ENCODE peak calls at places on chromosomes 5 and 9, in eight cellular contexts. I is neural progenitor cell; T is body of pancreas; F is suprapubic skin; M is CD4-positive, CD25-positive, alpha-beta regulatory T cell; C is left ventricle myocardium inferior; E is uterus; L is psoas muscle. N is an unnamed sample.

GRCh38 chr9:38205279-38205678 is 136.3 kb upstream of the SHB start:
- DNase-seq in F (no peak), L (no peak), E (no peak), C (no peak), M (no peak), T (no peak), I (no peak), N (no peak)

GRCh38 chr9:88535226-88535931 is 401 bp downstream of the NXNL2 start:
- DNase-seq in L (no peak), F (no peak), I (peak), M (no peak), T (peak), C (no peak), E (peak), N (no peak)

GRCh38 chr9:83138422-83139135 is 75.6 kb upstream of the RASEF start:
- DNase-seq in F (no peak), C (no peak), M (no peak), I (no peak), L (no peak), E (no peak), T (no peak), N (no peak)

GRCh38 chr5:68778467-68778866 is 315.3 kb upstream of the SLC30A5 start:
- DNase-seq in C (no peak), E (no peak), T (no peak), I (no peak), M (no peak), F (no peak), L (no peak), N (no peak)

GRCh38 chr5:84239509-84239908 is 145.2 kb downstream of the EDIL3 start:
- DNase-seq in E (no peak), T (no peak), I (no peak), L (no peak), M (no peak), F (no peak), C (no peak), N (no peak)

GRCh38 chr5:115170924-115171510 is 1.3 kb upstream of the TRIM36 start:
- DNase-seq in I (no peak), C (no peak), F (no peak), E (no peak), L (no peak), T (no peak), M (no peak), N (no peak)

GRCh38 chr5:59326551-59326950 is 567.0 kb downstream of the PDE4D start:
- DNase-seq in T (no peak), F (no peak), I (no peak), E (no peak), M (no peak), C (no peak), L (no peak), N (no peak)

GRCh38 chr9:124453586-124454191 is 3.4 kb downstream of the ADGRD2 start:
- DNase-seq in F (no peak), L (no peak), E (no peak), T (no peak), C (no peak), M (no peak), I (peak), N (no peak)

GRCh38 chr5:176514244-176514918 is 22.8 kb downstream of the RNF44 start:
- DNase-seq in M (no peak), T (no peak), L (no peak), I (no peak), F (no peak), E (no peak), C (no peak), N (no peak)

GRCh38 chr9:36840895-36841536 is 193.1 kb downstream of the PAX5 start:
- DNase-seq in L (no peak), C (no peak), I (no peak), M (no peak), E (no peak), F (no peak), T (no peak), N (no peak)

GRCh38 chr9:127921592-127922120 is 4.8 kb upstream of the ST6GALNAC4 start:
- DNase-seq in E (peak), C (peak), L (peak), F (peak), M (peak), I (peak), T (peak), N (peak)
- H3K4me3 ChIP-seq in E (no peak), C (peak), L (peak), F (peak), M (no peak), I (no peak), T (no peak), N (peak)

GRCh38 chr5:78972654-78973428 is 12.3 kb downstream of the ARSB start:
- DNase-seq in L (no peak), C (peak), I (no peak), E (peak), T (peak), F (no peak), M (no peak), N (no peak)
- H3K4me3 ChIP-seq in L (no peak), C (peak), I (no peak), E (no peak), T (no peak), F (no peak), M (no peak), N (no peak)

GRCh38 chr9:131516930-131517329 is 14.1 kb downstream of the UCK1 start:
- DNase-seq in E (no peak), F (no peak), C (peak), I (no peak), L (no peak), T (no peak), M (no peak), N (no peak)
- H3K4me3 ChIP-seq in E (no peak), F (no peak), C (no peak), I (no peak), L (no peak), T (no peak), M (no peak), N (no peak)

GRCh38 chr5:98314262-98314661 is 459.2 kb upstream of the RGMB start:
- DNase-seq in E (no peak), M (no peak), I (no peak), F (no peak), C (no peak), T (no peak), L (no peak), N (no peak)

GRCh38 chr5:98308231-98308630 is 465.2 kb upstream of the RGMB start:
- DNase-seq in T (no peak), M (no peak), L (no peak), I (no peak), F (no peak), C (no peak), E (no peak), N (no peak)

GRCh38 chr5:98308960-98309359 is 464.5 kb upstream of the RGMB start:
- DNase-seq in T (no peak), C (no peak), L (no peak), M (no peak), F (no peak), E (no peak), I (no peak), N (no peak)

GRCh38 chr5:98307811-98308210 is 465.7 kb upstream of the RGMB start:
- DNase-seq in M (no peak), F (no peak), L (no peak), T (no peak), C (no peak), I (no peak), E (no peak), N (no peak)

DNA sequence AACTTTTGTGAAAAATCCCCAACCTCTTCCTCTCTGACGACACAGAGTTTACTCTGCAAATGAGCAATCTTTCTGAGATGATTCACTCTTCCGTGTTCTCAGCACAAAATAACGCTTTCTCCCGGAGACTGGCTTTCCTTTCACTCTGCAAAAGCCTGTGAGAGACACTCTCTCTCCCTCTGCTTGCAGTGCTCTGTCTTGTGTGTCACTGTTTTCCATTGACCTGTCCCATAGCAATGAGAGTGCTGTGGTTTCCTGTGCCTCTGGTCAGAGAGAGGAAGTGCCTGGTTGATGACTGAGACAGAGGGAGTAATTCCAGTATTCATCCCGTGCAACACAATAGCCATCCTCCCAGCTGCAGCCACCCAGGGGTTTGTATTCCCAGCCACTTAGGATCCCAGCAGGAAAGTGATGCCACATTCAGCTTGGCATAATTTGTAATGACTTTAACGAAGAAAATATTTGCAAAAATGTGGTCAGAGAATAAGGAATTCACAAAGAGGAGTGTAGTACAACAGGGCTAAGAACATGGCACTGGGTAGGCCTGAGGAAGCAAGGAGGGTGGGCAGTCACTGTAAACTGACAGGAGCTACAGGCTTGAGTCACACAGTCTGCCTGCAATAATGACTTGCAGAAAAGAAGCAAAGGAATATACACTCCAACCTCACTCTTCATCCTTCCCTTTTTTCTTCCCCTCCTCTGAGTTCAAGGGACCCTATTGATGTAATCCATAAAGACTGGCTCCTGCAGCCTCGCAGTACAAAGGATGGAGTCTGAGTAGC is 463.5 kb upstream of the RGMB start:
- DNase-seq in M (no peak), L (no peak), C (no peak), E (no peak), T (peak), F (no peak), I (peak), N (no peak)
- H3K4me3 ChIP-seq in M (no peak), L (no peak), C (no peak), E (no peak), T (no peak), F (peak), I (no peak), N (no peak)

DNA sequence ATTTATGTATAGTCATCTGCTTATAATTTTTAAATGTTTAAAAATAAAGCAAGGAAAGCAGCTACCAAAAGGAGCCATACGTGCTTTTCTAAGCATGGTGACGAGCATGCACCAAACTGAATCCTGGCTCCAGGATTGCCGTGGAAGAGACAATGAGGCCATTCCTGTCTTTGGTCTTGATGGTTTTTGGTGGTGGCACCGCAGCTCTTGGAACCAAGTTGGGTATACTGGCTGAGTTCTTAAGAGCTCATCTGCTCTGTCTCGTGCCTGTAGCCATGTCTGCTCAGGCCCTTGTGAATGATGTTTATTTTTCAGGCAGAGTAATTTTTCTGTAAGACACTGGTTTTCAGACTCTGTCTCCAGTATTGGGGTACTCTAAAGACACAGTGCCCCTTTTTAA is 246.1 kb downstream of the FANCC start:
- DNase-seq in T (no peak), C (no peak), M (no peak), L (no peak), I (no peak), F (no peak), E (no peak), N (no peak)
- H3K4me3 ChIP-seq in T (no peak), C (no peak), M (no peak), L (no peak), I (no peak), F (no peak), E (no peak), N (no peak)

DNA sequence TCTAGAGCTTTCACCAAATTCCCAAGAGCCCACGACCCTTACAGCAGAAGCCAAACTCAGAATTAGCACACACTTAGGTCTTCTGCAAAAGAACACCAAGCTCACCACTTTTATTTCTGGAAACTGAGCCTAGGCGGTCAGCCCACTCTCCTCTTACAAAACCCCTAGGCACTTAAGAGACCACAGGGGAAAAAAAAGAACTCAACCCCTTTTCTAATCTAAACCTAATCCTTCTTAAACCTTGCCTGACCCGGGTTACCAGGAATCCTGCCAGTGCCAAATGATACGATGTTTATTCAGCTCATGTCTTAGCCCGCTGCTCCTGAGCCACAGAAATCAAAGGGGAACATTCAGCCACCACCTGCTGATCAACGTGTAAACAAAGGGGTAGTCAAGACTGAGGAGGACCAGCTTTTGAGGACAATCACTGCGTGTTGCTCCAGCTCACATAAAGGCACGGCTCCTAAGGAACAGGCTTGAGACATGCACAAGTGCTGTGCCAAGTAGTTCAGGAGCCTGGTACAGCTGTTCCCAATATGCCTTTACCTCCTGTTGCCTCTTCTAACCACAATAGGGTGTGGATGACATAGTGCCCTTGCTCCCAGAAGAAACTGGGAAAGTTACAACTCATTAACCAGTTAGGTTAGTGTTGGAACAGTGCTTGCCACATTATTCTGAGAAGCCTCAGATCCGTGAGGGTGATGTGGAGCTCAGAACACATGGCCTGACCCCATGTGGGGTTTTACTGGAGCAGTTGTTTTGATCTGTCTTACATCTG is 49.3 kb downstream of the ZFAND5 start:
- DNase-seq in M (no peak), T (peak), E (no peak), L (peak), F (no peak), C (no peak), I (peak), N (peak)
- H3K4me3 ChIP-seq in M (no peak), T (no peak), E (peak), L (peak), F (peak), C (peak), I (no peak), N (no peak)

GRCh38 chr5:22852807-22853670 is at the start of gene CDH12:
- DNase-seq in L (no peak), E (no peak), C (no peak), M (no peak), F (no peak), I (peak), T (peak), N (no peak)
- H3K4me3 ChIP-seq in L (peak), E (no peak), C (peak), M (no peak), F (peak), I (peak), T (no peak), N (no peak)

GRCh38 chr5:139462582-139463276 is at the start of gene ECSCR:
- DNase-seq in E (no peak), M (no peak), C (peak), T (no peak), I (no peak), L (no peak), F (no peak), N (no peak)

GRCh38 chr5:139460457-139460856 is 2.1 kb downstream of the ECSCR start:
- DNase-seq in M (no peak), L (no peak), C (no peak), I (no peak), E (no peak), T (no peak), F (no peak), N (no peak)

GRCh38 chr5:139459451-139459934 is 3.0 kb downstream of the ECSCR start:
- DNase-seq in L (no peak), F (no peak), C (peak), T (no peak), E (no peak), I (no peak), M (no peak), N (no peak)

GRCh38 chr5:139461698-139462097 is 845 bp downstream of the ECSCR start:
- DNase-seq in F (no peak), I (no peak), T (no peak), C (no peak), L (no peak), E (no peak), M (no peak), N (no peak)

DNA sequence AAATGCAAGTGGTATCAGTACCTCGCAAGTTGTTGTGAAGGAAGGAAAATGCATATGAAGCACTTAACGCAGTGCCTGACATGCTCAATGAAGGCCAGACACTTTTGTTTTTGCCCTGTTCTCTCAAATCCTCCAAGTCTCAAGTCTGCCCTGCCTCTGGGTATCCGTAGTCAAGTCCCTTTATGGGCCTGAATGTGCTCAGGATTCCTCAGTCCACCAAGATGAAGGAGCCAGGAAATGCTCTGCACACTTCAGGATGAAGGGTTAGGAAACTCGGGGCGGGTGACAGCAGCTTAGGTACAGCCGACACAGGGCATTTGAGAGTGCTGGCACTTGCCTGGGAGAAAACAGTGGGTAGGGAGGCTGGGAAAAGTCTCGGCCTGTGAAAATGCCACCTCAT is 1.4 kb downstream of the ECSCR start:
- DNase-seq in E (no peak), I (no peak), L (no peak), T (no peak), C (no peak), M (no peak), F (no peak), N (no peak)
- H3K4me3 ChIP-seq in E (no peak), I (no peak), L (peak), T (no peak), C (peak), M (no peak), F (peak), N (no peak)

N was measured in Peyer's patch.